ENCODE peak calls at places on chromosome 11, in four cellular contexts. B, C, Z and O are unnamed samples.
A peak's percentile ranks its signal among the peaks of the same experiment; 100 is the strongest.

GRCh38 chr11:1351278-1351937 is 38.3 kb upstream of the BRSK2 start:
- DNase-seq in B (no peak), C (peak; percentile 71), Z (no peak), O (no peak)

GRCh38 chr11:2208691-2209369 is 37.2 kb upstream of the TH start:
- DNase-seq in B (no peak), C (no peak), Z (no peak), O (no peak)

GRCh38 chr11:114953039-114953438 is 274.7 kb downstream of the NXPE2 start:
- DNase-seq in B (no peak), C (peak; percentile 17), Z (no peak), O (no peak)

GRCh38 chr11:44877908-44878459 is 72.7 kb downstream of the TP53I11 start:
- DNase-seq in B (no peak), C (no peak), Z (peak; percentile 39), O (no peak)

GRCh38 chr11:19557720-19558140 is 154.9 kb upstream of the NAV2 start:
- DNase-seq in B (peak; percentile 70), C (peak; percentile 78), Z (peak; percentile 78), O (peak; percentile 19)

GRCh38 chr11:67373916-67374570 is 645 bp upstream of the CLCF1 start:
- DNase-seq in B (peak; percentile 96), C (peak; percentile 68), Z (peak; percentile 82), O (peak; percentile 85)

GRCh38 chr11:68002575-68002942 is 1.3 kb downstream of the UNC93B1 start:
- DNase-seq in B (no peak), C (no peak), Z (no peak), O (no peak)

GRCh38 chr11:95512682-95513081 is 276.9 kb downstream of the FAM76B start:
- DNase-seq in B (peak; percentile 88), C (no peak), Z (peak; percentile 41), O (no peak)

GRCh38 chr11:126963115-126963514 is 37.5 kb downstream of the KIRREL3 start:
- DNase-seq in B (no peak), C (no peak), Z (no peak), O (no peak)

GRCh38 chr11:100003985-100004384 is 683.1 kb upstream of the ARHGAP42 start:
- DNase-seq in B (no peak), C (no peak), Z (no peak), O (no peak)

GRCh38 chr11:124586247-124586860 is 16.6 kb downstream of the OR8A1 start:
- DNase-seq in B (peak; percentile 66), C (peak; percentile 46), Z (peak; percentile 59), O (no peak)

GRCh38 chr11:72625746-72626636 is 48.2 kb downstream of the PDE2A start:
- DNase-seq in B (peak; percentile 27), C (peak; percentile 38), Z (peak; percentile 85), O (no peak)

GRCh38 chr11:65576232-65576866 is 496 bp downstream of the EHBP1L1 start:
- DNase-seq in B (no peak), C (no peak), Z (no peak), O (no peak)

GRCh38 chr11:50174189-50174588 is 141.5 kb downstream of the OR4C45 start:
- DNase-seq in B (peak; percentile 11), C (no peak), Z (no peak), O (no peak)

GRCh38 chr11:8640305-8640932 is 42.0 kb downstream of the TRIM66 start:
- DNase-seq in B (no peak), C (peak; percentile 34), Z (no peak), O (no peak)

GRCh38 chr11:117807482-117808272 is 10.7 kb upstream of the DSCAML1 start:
- DNase-seq in B (peak; percentile 51), C (peak; percentile 81), Z (peak; percentile 47), O (no peak)

GRCh38 chr11:126186031-126186698 is 25.3 kb downstream of the RPUSD4 start:
- DNase-seq in B (peak; percentile 9), C (no peak), Z (no peak), O (no peak)

GRCh38 chr11:109422755-109423113 is 744 bp downstream of the C11orf87 start:
- DNase-seq in B (no peak), C (no peak), Z (no peak), O (no peak)

GRCh38 chr11:36253238-36253637 is 36.0 kb downstream of the COMMD9 start:
- DNase-seq in B (no peak), C (no peak), Z (no peak), O (no peak)

GRCh38 chr11:123235117-123235686 is 40.2 kb upstream of the CLMP start:
- DNase-seq in B (no peak), C (peak; percentile 79), Z (peak; percentile 41), O (no peak)

GRCh38 chr11:92782806-92783205 is 186.6 kb upstream of the MTNR1B start:
- DNase-seq in B (no peak), C (no peak), Z (no peak), O (no peak)

GRCh38 chr11:93081694-93082093 is 112.2 kb downstream of the MTNR1B start:
- DNase-seq in B (no peak), C (no peak), Z (no peak), O (no peak)

GRCh38 chr11:78048561-78048960 is 15.1 kb upstream of the THRSP start:
- DNase-seq in B (no peak), C (no peak), Z (no peak), O (no peak)
- H3K9me1 ChIP-seq in B (peaks cover 18% of the 10 kb centered on the region), C (no peaks in the 10 kb centered on the region), Z (no peaks in the 10 kb centered on the region), O (no peaks in the 10 kb centered on the region)

GRCh38 chr11:80163011-80163410 is 722.2 kb upstream of the TENM4 start:
- DNase-seq in B (peak; percentile 25), C (no peak), Z (no peak), O (no peak)

GRCh38 chr11:80162387-80162786 is 721.6 kb upstream of the TENM4 start:
- DNase-seq in B (no peak), C (no peak), Z (no peak), O (no peak)

GRCh38 chr11:80165763-80166162 is 724.9 kb upstream of the TENM4 start:
- DNase-seq in B (peak; percentile 25), C (no peak), Z (no peak), O (no peak)

GRCh38 chr11:80163441-80163840 is 722.6 kb upstream of the TENM4 start:
- DNase-seq in B (no peak), C (no peak), Z (no peak), O (no peak)

GRCh38 chr11:80167766-80168165 is 726.9 kb upstream of the TENM4 start:
- DNase-seq in B (no peak), C (no peak), Z (no peak), O (no peak)
- H3K9me1 ChIP-seq in B (no peaks in the 10 kb centered on the region), C (no peaks in the 10 kb centered on the region), Z (no peaks in the 10 kb centered on the region), O (no peaks in the 10 kb centered on the region)

DNA sequence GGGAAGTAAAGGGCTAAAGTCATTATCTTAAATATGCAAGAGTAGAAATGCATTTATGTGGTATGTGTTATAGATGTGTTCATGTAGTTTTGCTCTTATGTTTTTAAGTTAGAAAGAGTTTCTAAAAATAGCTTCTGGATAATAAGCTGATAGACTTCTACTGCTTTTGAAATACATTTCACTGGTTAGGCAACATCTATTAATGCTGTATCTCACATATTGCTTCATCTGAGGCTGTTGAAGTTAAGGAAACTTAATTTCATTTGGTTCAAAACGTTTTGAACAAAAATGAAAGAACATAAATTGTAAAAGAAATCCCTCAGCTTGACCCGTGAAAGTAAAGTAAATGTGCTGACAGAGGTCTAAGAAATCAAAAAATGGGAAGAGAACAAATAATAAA is 164.0 kb upstream of the CTSC start:
- DNase-seq in B (no peak), C (no peak), Z (no peak), O (no peak)
- H3K9me1 ChIP-seq in B (no peaks in the 10 kb centered on the region), C (no peaks in the 10 kb centered on the region), Z (no peaks in the 10 kb centered on the region), O (no peaks in the 10 kb centered on the region)

GRCh38 chr11:10572533-10572932 is 4.1 kb upstream of the LYVE1 start:
- DNase-seq in B (no peak), C (no peak), Z (no peak), O (no peak)
- H3K9me1 ChIP-seq in B (peaks cover 22% of the 10 kb centered on the region), C (no peaks in the 10 kb centered on the region), Z (no peaks in the 10 kb centered on the region), O (no peaks in the 10 kb centered on the region)

GRCh38 chr11:10499452-10500262 is 41.3 kb downstream of the RNF141 start:
- DNase-seq in B (no peak), C (no peak), Z (no peak), O (no peak)

GRCh38 chr11:10498426-10499250 is 42.3 kb downstream of the RNF141 start:
- DNase-seq in B (no peak), C (no peak), Z (no peak), O (no peak)

GRCh38 chr11:10497371-10498021 is 42.4 kb downstream of the AMPD3 start:
- DNase-seq in B (no peak), C (no peak), Z (no peak), O (no peak)

GRCh38 chr11:10496296-10496936 is 41.4 kb downstream of the AMPD3 start:
- DNase-seq in B (no peak), C (no peak), Z (no peak), O (no peak)

GRCh38 chr11:10498022-10498400 is 42.9 kb downstream of the AMPD3 start:
- DNase-seq in B (no peak), C (no peak), Z (no peak), O (no peak)
- H3K9me1 ChIP-seq in B (peaks cover 28% of the 10 kb centered on the region), C (peaks cover 3% of the 10 kb centered on the region), Z (no peaks in the 10 kb centered on the region), O (no peaks in the 10 kb centered on the region)

GRCh38 chr11:77401486-77402217 is 72.2 kb downstream of the PAK1 start:
- DNase-seq in B (no peak), C (no peak), Z (no peak), O (no peak)
- H3K9me1 ChIP-seq in B (peaks cover 4% of the 10 kb centered on the region), C (no peaks in the 10 kb centered on the region), Z (no peaks in the 10 kb centered on the region), O (no peaks in the 10 kb centered on the region)